ENCODE peak calls at places on chromosomes 2 and 18, in four cellular contexts. One of them, this sample, is unnamed.

GRCh38 chr18:79791141-79791972 is 6.4 kb upstream of the KCNG2 start:
- DNase-seq in endothelial cell: no peak
- DNase-seq in BJ: peak; percentile 96
- DNase-seq in body of pancreas: peak; percentile 81
- DNase-seq in this sample: no peak

GRCh38 chr2:2098458-2099167 is 232.5 kb downstream of the MYT1L start:
- DNase-seq in BJ: no peak
- DNase-seq in endothelial cell: no peak
- DNase-seq in body of pancreas: no peak
- DNase-seq in this sample: no peak

GRCh38 chr18:46070683-46071614 is 1.1 kb downstream of the PSTPIP2 start:
- DNase-seq in BJ: no peak
- DNase-seq in endothelial cell: peak; percentile 13
- DNase-seq in body of pancreas: peak; percentile 17
- DNase-seq in this sample: no peak

GRCh38 chr2:174485763-174486613 is 841 bp downstream of the GPR155 start:
- DNase-seq in BJ: no peak
- DNase-seq in body of pancreas: peak; percentile 39
- DNase-seq in endothelial cell: peak; percentile 19
- DNase-seq in this sample: no peak

GRCh38 chr2:12005886-12006681 is 259.7 kb downstream of the LPIN1 start:
- DNase-seq in body of pancreas: peak; percentile 76
- DNase-seq in endothelial cell: no peak
- DNase-seq in BJ: no peak
- DNase-seq in this sample: no peak

GRCh38 chr2:189293164-189293563 is 113.6 kb upstream of the COL5A2 start:
- DNase-seq in BJ: no peak
- DNase-seq in endothelial cell: no peak
- DNase-seq in body of pancreas: no peak
- DNase-seq in this sample: no peak

GRCh38 chr2:144582651-144583361 is 62.9 kb upstream of the ZEB2 start:
- DNase-seq in BJ: no peak
- DNase-seq in endothelial cell: peak; percentile 33
- DNase-seq in body of pancreas: no peak
- DNase-seq in this sample: no peak

GRCh38 chr2:54589340-54590215 is 133.5 kb downstream of the SPTBN1 start:
- DNase-seq in endothelial cell: peak; percentile 54
- DNase-seq in body of pancreas: peak; percentile 41
- DNase-seq in BJ: no peak
- DNase-seq in this sample: no peak

GRCh38 chr18:3426074-3426473 is 23.9 kb upstream of the TGIF1 start:
- DNase-seq in body of pancreas: no peak
- DNase-seq in BJ: no peak
- DNase-seq in endothelial cell: no peak
- DNase-seq in this sample: no peak

DNA sequence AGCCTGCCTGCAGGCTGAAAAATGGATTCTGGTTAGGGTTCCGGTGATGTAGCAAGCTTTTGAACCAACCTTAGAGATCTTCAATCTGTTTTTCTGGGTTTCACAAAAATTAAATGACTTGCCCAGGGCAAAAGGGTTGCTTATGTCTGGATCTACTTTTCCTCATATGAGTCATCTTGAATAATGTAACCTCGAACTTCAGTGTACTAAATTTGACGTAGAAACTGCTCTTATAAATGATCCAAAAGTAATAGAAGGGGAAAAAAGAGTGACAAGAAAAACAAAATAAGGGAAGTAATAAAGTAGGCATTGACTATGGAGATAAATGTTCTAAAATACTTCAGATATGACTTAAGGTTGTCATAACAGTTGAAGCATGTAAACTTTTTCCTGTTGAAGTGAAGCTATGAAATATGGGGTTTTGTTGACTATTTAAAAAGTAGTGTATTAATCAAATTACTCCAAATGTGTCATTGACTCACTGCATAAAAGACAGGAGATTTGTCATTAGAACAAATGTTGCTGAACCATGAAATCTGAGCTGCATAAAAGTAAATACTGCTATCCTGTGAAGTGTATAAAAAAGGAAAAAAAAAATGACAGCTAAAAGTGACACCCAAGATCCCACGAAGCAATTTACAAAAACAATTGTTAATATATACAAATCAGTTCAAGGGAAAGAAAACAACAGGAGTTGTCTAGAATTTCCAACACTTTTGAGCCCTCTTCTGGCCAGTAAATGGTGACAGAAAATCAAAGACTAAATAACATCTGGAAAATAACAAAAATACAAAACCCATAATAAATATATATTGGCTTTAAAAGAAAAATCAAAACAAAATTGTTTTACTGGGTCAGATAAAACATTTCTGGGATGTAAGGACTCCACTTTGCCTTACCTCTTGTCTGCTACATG is 103.6 kb upstream of the SERPINE2 start:
- DNase-seq in body of pancreas: no peak
- DNase-seq in endothelial cell: no peak
- DNase-seq in BJ: no peak
- DNase-seq in this sample: no peak
- TF ChIP-seq CTCF in body of pancreas: no peak
- TF ChIP-seq CTCF in endothelial cell: no peak
- TF ChIP-seq CTCF in BJ: no peak
- TF ChIP-seq CTCF in this sample: no peak

GRCh38 chr2:8987413-8987812 is 16.1 kb downstream of the MBOAT2 start:
- DNase-seq in body of pancreas: no peak
- DNase-seq in endothelial cell: no peak
- DNase-seq in BJ: no peak
- DNase-seq in this sample: no peak

GRCh38 chr2:8984855-8985254 is 18.6 kb downstream of the MBOAT2 start:
- DNase-seq in endothelial cell: no peak
- DNase-seq in BJ: no peak
- DNase-seq in body of pancreas: no peak
- DNase-seq in this sample: no peak

GRCh38 chr2:8985561-8986326 is 17.7 kb downstream of the MBOAT2 start:
- DNase-seq in BJ: no peak
- DNase-seq in endothelial cell: no peak
- DNase-seq in body of pancreas: no peak
- DNase-seq in this sample: no peak

GRCh38 chr2:8984152-8984551 is 19.3 kb downstream of the MBOAT2 start:
- DNase-seq in BJ: no peak
- DNase-seq in body of pancreas: no peak
- DNase-seq in endothelial cell: no peak
- DNase-seq in this sample: no peak

GRCh38 chr2:8986327-8986976 is 17.0 kb downstream of the MBOAT2 start:
- DNase-seq in BJ: no peak
- DNase-seq in body of pancreas: no peak
- DNase-seq in endothelial cell: peak; percentile 54
- DNase-seq in this sample: no peak
- TF ChIP-seq CTCF in BJ: no peak
- TF ChIP-seq CTCF in body of pancreas: no peak
- TF ChIP-seq CTCF in endothelial cell: peak; percentile 63
- TF ChIP-seq CTCF in this sample: no peak

GRCh38 chr2:128054104-128054503 is 26.2 kb upstream of the SAP130 start:
- DNase-seq in BJ: no peak
- DNase-seq in body of pancreas: no peak
- DNase-seq in endothelial cell: no peak
- DNase-seq in this sample: no peak

GRCh38 chr2:128057334-128057733 is 29.5 kb upstream of the SAP130 start:
- DNase-seq in body of pancreas: no peak
- DNase-seq in BJ: no peak
- DNase-seq in endothelial cell: no peak
- DNase-seq in this sample: no peak

GRCh38 chr2:128058114-128058513 is 30.3 kb upstream of the SAP130 start:
- DNase-seq in body of pancreas: no peak
- DNase-seq in endothelial cell: no peak
- DNase-seq in BJ: no peak
- DNase-seq in this sample: no peak

GRCh38 chr2:128053331-128053730 is 25.5 kb upstream of the SAP130 start:
- DNase-seq in body of pancreas: no peak
- DNase-seq in endothelial cell: no peak
- DNase-seq in BJ: no peak
- DNase-seq in this sample: no peak
- TF ChIP-seq CTCF in body of pancreas: no peak
- TF ChIP-seq CTCF in endothelial cell: no peak
- TF ChIP-seq CTCF in BJ: no peak
- TF ChIP-seq CTCF in this sample: no peak

DNA sequence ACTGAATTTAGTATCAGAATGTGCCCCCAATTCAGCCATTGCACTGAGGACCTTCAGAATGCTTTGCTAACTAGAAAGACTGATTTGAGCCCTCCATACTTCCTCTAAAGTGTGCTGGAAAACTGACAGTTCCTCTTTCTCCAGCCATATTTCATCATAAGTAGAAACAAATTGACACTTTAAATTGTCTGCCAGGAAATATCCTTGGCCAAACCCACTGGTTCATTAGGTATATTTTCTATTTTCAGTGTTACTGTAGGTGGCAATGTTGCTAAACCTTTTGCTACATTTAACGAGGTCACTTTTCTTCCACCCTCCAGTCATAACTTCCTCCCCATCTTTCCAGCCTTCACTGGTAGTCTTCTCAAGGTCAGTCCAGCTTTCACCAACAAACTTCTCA is 21.5 kb downstream of the SP5 start:
- DNase-seq in body of pancreas: no peak
- DNase-seq in BJ: no peak
- DNase-seq in endothelial cell: no peak
- DNase-seq in this sample: no peak
- TF ChIP-seq CTCF in body of pancreas: no peak
- TF ChIP-seq CTCF in BJ: no peak
- TF ChIP-seq CTCF in endothelial cell: no peak
- TF ChIP-seq CTCF in this sample: peak; percentile 25

GRCh38 chr2:155250800-155251199 is 552.3 kb downstream of the KCNJ3 start:
- DNase-seq in endothelial cell: no peak
- DNase-seq in body of pancreas: no peak
- DNase-seq in BJ: no peak
- DNase-seq in this sample: no peak
- TF ChIP-seq CTCF in endothelial cell: no peak
- TF ChIP-seq CTCF in body of pancreas: no peak
- TF ChIP-seq CTCF in BJ: peak; percentile 47
- TF ChIP-seq CTCF in this sample: peak; percentile 55

GRCh38 chr2:181957668-181958067 is 28.0 kb upstream of the PPP1R1C start:
- DNase-seq in body of pancreas: no peak
- DNase-seq in BJ: no peak
- DNase-seq in endothelial cell: no peak
- DNase-seq in this sample: no peak

GRCh38 chr2:181952413-181953226 is 33.0 kb upstream of the PPP1R1C start:
- DNase-seq in endothelial cell: no peak
- DNase-seq in BJ: no peak
- DNase-seq in body of pancreas: no peak
- DNase-seq in this sample: no peak

GRCh38 chr2:181955010-181955409 is 30.6 kb upstream of the PPP1R1C start:
- DNase-seq in body of pancreas: no peak
- DNase-seq in BJ: no peak
- DNase-seq in endothelial cell: no peak
- DNase-seq in this sample: no peak

GRCh38 chr2:181954538-181954883 is 31.1 kb upstream of the PPP1R1C start:
- DNase-seq in endothelial cell: no peak
- DNase-seq in body of pancreas: no peak
- DNase-seq in BJ: no peak
- DNase-seq in this sample: no peak

DNA sequence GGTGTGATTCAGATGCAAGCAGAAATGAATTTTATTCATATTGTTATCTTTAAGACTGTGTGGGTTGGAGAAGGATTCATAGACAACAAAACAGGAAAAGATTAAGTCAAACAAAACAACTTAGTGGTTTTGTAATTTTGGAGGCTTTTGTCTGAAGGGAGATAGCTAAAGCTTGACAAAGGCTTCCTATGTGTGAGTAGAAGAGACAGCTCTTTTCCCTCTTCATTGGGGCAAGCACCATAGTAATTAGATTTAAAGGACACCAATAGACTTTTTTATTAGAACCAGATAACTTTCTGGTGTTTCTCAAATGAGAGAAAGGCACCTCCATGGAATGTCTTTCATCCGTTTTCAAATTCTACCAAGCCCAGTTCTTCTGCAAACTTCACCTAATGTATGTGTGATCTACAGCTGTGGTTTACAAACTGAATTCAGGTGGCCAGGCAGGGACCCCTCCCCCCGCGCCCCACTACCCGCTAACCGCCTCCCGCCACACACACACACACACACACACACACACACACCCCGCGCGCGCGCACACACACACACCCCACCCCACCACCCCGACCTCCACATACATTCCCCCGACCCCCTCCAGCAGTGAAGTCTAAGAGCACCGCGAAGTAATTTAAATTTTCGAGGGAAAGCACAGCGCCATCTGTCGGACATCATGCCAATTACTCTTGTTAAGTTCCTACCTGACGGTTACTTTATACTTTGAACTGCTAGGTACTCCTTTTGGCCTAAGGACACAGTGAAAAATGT is 31.7 kb upstream of the PPP1R1C start:
- DNase-seq in body of pancreas: peak; percentile 76
- DNase-seq in endothelial cell: peak; percentile 58
- DNase-seq in BJ: no peak
- DNase-seq in this sample: peak; percentile 23
- TF ChIP-seq CTCF in body of pancreas: peak; percentile 65
- TF ChIP-seq CTCF in endothelial cell: peak; percentile 71
- TF ChIP-seq CTCF in BJ: peak; percentile 65
- TF ChIP-seq CTCF in this sample: peak; percentile 49

GRCh38 chr2:39119732-39120520 is 925 bp downstream of the SOS1 start:
- DNase-seq in endothelial cell: peak; percentile 54
- DNase-seq in BJ: no peak
- DNase-seq in body of pancreas: peak; percentile 51
- DNase-seq in this sample: no peak
- TF ChIP-seq CTCF in endothelial cell: no peak
- TF ChIP-seq CTCF in BJ: peak; percentile 15
- TF ChIP-seq CTCF in body of pancreas: no peak
- TF ChIP-seq CTCF in this sample: peak; percentile 25

GRCh38 chr2:200453142-200453852 is 56.6 kb downstream of the KCTD18 start:
- DNase-seq in BJ: no peak
- DNase-seq in endothelial cell: no peak
- DNase-seq in body of pancreas: no peak
- DNase-seq in this sample: no peak

GRCh38 chr2:200450288-200450687 is 59.6 kb downstream of the KCTD18 start:
- DNase-seq in body of pancreas: no peak
- DNase-seq in BJ: no peak
- DNase-seq in endothelial cell: no peak
- DNase-seq in this sample: no peak

GRCh38 chr2:200452377-200452776 is 57.5 kb downstream of the KCTD18 start:
- DNase-seq in endothelial cell: no peak
- DNase-seq in BJ: no peak
- DNase-seq in body of pancreas: no peak
- DNase-seq in this sample: no peak

GRCh38 chr2:200449149-200449548 is 60.7 kb downstream of the KCTD18 start:
- DNase-seq in body of pancreas: no peak
- DNase-seq in BJ: no peak
- DNase-seq in endothelial cell: no peak
- DNase-seq in this sample: no peak

GRCh38 chr2:200451506-200451905 is 58.4 kb downstream of the KCTD18 start:
- DNase-seq in BJ: no peak
- DNase-seq in body of pancreas: no peak
- DNase-seq in endothelial cell: no peak
- DNase-seq in this sample: no peak
- TF ChIP-seq CTCF in BJ: no peak
- TF ChIP-seq CTCF in body of pancreas: no peak
- TF ChIP-seq CTCF in endothelial cell: no peak
- TF ChIP-seq CTCF in this sample: no peak

This sample was measured in LNCaP clone FGC.